ENCODE peak calls at places on chromosomes 11 and 22, in six cellular contexts. C, P, F, S, N and A are unnamed samples.

GRCh38 chr11:77144854-77145428 is 16.9 kb downstream of the MYO7A start:
- DNase-seq in C (no peak), P (no peak), F (no peak), S (no peak), N (no peak), A (no peak)

GRCh38 chr11:86627776-86628455 is 44.5 kb downstream of the ME3 start:
- DNase-seq in C (no peak), P (no peak), F (no peak), S (peak; percentile 90), N (no peak), A (no peak)

GRCh38 chr22:44338906-44339305 is 26.2 kb upstream of the SHISAL1 start:
- DNase-seq in C (no peak), P (no peak), F (no peak), S (no peak), N (no peak), A (no peak)

GRCh38 chr22:49404576-49405199 is 423.0 kb downstream of the BRD1 start:
- DNase-seq in C (no peak), P (no peak), F (no peak), S (no peak), N (no peak), A (no peak)

GRCh38 chr11:57474017-57474750 is 13.9 kb downstream of the RTN4RL2 start:
- DNase-seq in C (no peak), P (peak; percentile 71), F (no peak), S (peak; percentile 41), N (no peak), A (no peak)

GRCh38 chr11:61372659-61373058 is 10.5 kb downstream of the TMEM138 start:
- DNase-seq in C (no peak), P (no peak), F (no peak), S (no peak), N (no peak), A (no peak)

GRCh38 chr22:43819691-43820670 is 7.9 kb upstream of the EFCAB6 start:
- DNase-seq in C (no peak), P (no peak), F (no peak), S (no peak), N (no peak), A (no peak)

GRCh38 chr11:94768602-94769511 is 701 bp downstream of the AMOTL1 start:
- DNase-seq in C (no peak), P (no peak), F (no peak), S (peak; percentile 74), N (no peak), A (no peak)

GRCh38 chr11:2182075-2182474 is 10.5 kb upstream of the TH start:
- DNase-seq in C (no peak), P (no peak), F (no peak), S (no peak), N (no peak), A (no peak)

GRCh38 chr11:70824590-70825300 is 426.4 kb downstream of the CTTN start:
- DNase-seq in C (no peak), P (no peak), F (no peak), S (no peak), N (no peak), A (no peak)

GRCh38 chr11:76838422-76839068 is 22.2 kb upstream of the ACER3 start:
- DNase-seq in C (peak; percentile 69), P (no peak), F (no peak), S (peak; percentile 48), N (no peak), A (no peak)

GRCh38 chr11:97269527-97269926 is 879.7 kb downstream of the JRKL start:
- DNase-seq in C (peak; percentile 29), P (no peak), F (no peak), S (no peak), N (peak; percentile 1), A (no peak)

GRCh38 chr11:68978931-68979591 is 1.7 kb downstream of the MRGPRD start:
- DNase-seq in C (no peak), P (no peak), F (no peak), S (peak; percentile 30), N (no peak), A (no peak)

GRCh38 chr22:45483918-45484499 is 18.7 kb upstream of the FBLN1 start:
- DNase-seq in C (no peak), P (no peak), F (no peak), S (no peak), N (no peak), A (no peak)

GRCh38 chr11:26599876-26600434 is 27.9 kb upstream of the MUC15 start:
- DNase-seq in C (no peak), P (no peak), F (no peak), S (no peak), N (no peak), A (no peak)

GRCh38 chr11:8265681-8266241 is 2.1 kb upstream of the LMO1 start:
- DNase-seq in C (no peak), P (no peak), F (no peak), S (no peak), N (no peak), A (no peak)